ENCODE peak calls at places on chromosome 2, in six cellular contexts. F, K, I, T, Q and S are unnamed samples.

GRCh38 chr2:45688479-45689298 is 37.2 kb downstream of the PRKCE start:
- DNase-seq in T (no peak), K (no peak), I (no peak), Q (no peak), F (no peak), S (no peak)

GRCh38 chr2:42949125-42949524 is 156.7 kb upstream of the HAAO start:
- DNase-seq in Q (no peak), K (no peak), T (no peak), I (no peak), F (no peak), S (no peak)

GRCh38 chr2:197357986-197358385 is 47.4 kb upstream of the ANKRD44 start:
- DNase-seq in F (no peak), T (no peak), Q (no peak), I (no peak), K (no peak), S (no peak)

GRCh38 chr2:72895759-72896281 is 8.6 kb downstream of the SPR start:
- DNase-seq in F (no peak), K (no peak), I (no peak), T (no peak), Q (no peak), S (peak; percentile 58)

GRCh38 chr2:238289574-238289973 is 1.2 kb upstream of the PER2 start:
- DNase-seq in F (no peak), T (no peak), I (no peak), K (no peak), Q (no peak), S (no peak)

GRCh38 chr2:29009270-29009669 is 28.2 kb downstream of the TOGARAM2 start:
- DNase-seq in T (no peak), F (no peak), I (no peak), Q (no peak), K (no peak), S (no peak)

GRCh38 chr2:71609029-71609428 is 155.7 kb downstream of the DYSF start:
- DNase-seq in F (no peak), Q (no peak), T (no peak), I (no peak), K (no peak), S (no peak)

GRCh38 chr2:13230221-13230620 is 513.5 kb downstream of the TRIB2 start:
- DNase-seq in I (no peak), K (no peak), Q (no peak), F (no peak), T (no peak), S (no peak)

GRCh38 chr2:66446178-66446860 is 11.4 kb downstream of the MEIS1 start:
- DNase-seq in T (no peak), I (no peak), Q (no peak), F (no peak), K (peak; percentile 41), S (peak; percentile 28)

GRCh38 chr2:109185801-109186570 is 57.0 kb downstream of the SH3RF3 start:
- DNase-seq in F (peak; percentile 77), T (no peak), K (peak; percentile 79), I (no peak), Q (no peak), S (no peak)

GRCh38 chr2:67707896-67708295 is 310.8 kb downstream of the ETAA1 start:
- DNase-seq in F (no peak), K (no peak), T (no peak), I (no peak), Q (no peak), S (no peak)

GRCh38 chr2:47535073-47535472 is 132.1 kb downstream of the MSH2 start:
- DNase-seq in I (no peak), K (no peak), T (no peak), Q (no peak), F (no peak), S (no peak)

GRCh38 chr2:41381701-41382100 is 666.1 kb upstream of the PKDCC start:
- DNase-seq in T (no peak), F (no peak), K (no peak), I (no peak), Q (no peak), S (no peak)

GRCh38 chr2:17620280-17620679 is 79.8 kb downstream of the VSNL1 start:
- DNase-seq in Q (no peak), I (no peak), F (no peak), T (no peak), K (no peak), S (no peak)

GRCh38 chr2:42921162-42921550 is 128.8 kb upstream of the HAAO start:
- DNase-seq in T (no peak), Q (no peak), I (no peak), K (no peak), F (no peak), S (no peak)

GRCh38 chr2:227464851-227465250 is 7.1 kb upstream of the AGFG1 start:
- DNase-seq in Q (no peak), F (no peak), T (no peak), I (no peak), K (no peak), S (no peak)